ENCODE peak calls at places on chromosomes 2 and 18, in eight cellular contexts. U is naive B cell, N is EH, T is GM03348, O is fibroblast of pulmonary artery, X is M059J, B is GM04504, P is ELF-1. Z is an unnamed sample.

GRCh38 chr2:112541315-112542122 is 746 bp upstream of the POLR1B start:
- DNase-seq in U (peak; percentile 45), N (peak; percentile 73), T (peak; percentile 88), O (peak; percentile 69), X (peak; percentile 0), B (no peak), P (peak; percentile 4), Z (peak; percentile 48)

GRCh38 chr18:3671181-3671580 is 221.2 kb downstream of the TGIF1 start:
- DNase-seq in U (no peak), N (no peak), T (no peak), O (no peak), X (no peak), B (no peak), P (no peak), Z (peak; percentile 50)

GRCh38 chr2:143261986-143262784 is 133.0 kb downstream of the ARHGAP15 start:
- DNase-seq in U (peak; percentile 59), N (peak; percentile 4), T (no peak), O (no peak), X (no peak), B (no peak), P (no peak), Z (peak; percentile 27)

GRCh38 chr2:233761040-233761769 is 1.1 kb downstream of the UGT1A1 start:
- DNase-seq in U (no peak), N (no peak), T (no peak), O (peak; percentile 4), X (peak; percentile 40), B (no peak), P (no peak), Z (peak; percentile 75)

GRCh38 chr2:178796079-178796677 is 11.0 kb downstream of the TTN start:
- DNase-seq in U (peak; percentile 12), N (peak; percentile 48), T (peak; percentile 48), O (peak; percentile 81), X (peak; percentile 49), B (peak; percentile 6), P (no peak), Z (peak; percentile 50)

GRCh38 chr2:155708052-155708451 is 624.5 kb downstream of the NR4A2 start:
- DNase-seq in U (no peak), N (no peak), T (no peak), O (no peak), X (no peak), B (no peak), P (no peak), Z (no peak)

GRCh38 chr2:57080035-57080434 is 896.2 kb downstream of the CCDC85A start:
- DNase-seq in U (no peak), N (peak; percentile 57), T (peak; percentile 11), O (peak; percentile 14), X (peak; percentile 69), B (peak; percentile 2), P (no peak), Z (no peak)

GRCh38 chr2:100658017-100658416 is 95.2 kb downstream of the PDCL3 start:
- DNase-seq in U (no peak), N (no peak), T (no peak), O (no peak), X (no peak), B (no peak), P (no peak), Z (no peak)

GRCh38 chr18:42412281-42412680 is 457.2 kb downstream of the PIK3C3 start:
- DNase-seq in U (no peak), N (no peak), T (no peak), O (peak; percentile 26), X (no peak), B (no peak), P (no peak), Z (no peak)